ENCODE peak calls at places on chromosomes 12 and 14, in seven cellular contexts. W is H9, T is fibroblast of lung, M is MM.1S, D is PC-3, X is neural progenitor cell, H is HepG2. S is an unnamed sample. For H3K4me1, the result is how much of the 10 kb centered on the place peaks cover.

GRCh38 chr12:95705143-95705542 is 85.4 kb downstream of the NTN4 start:
- DNase-seq in W (no peak), T (no peak), M (no peak), D (no peak), X (no peak), H (no peak), S (no peak)

GRCh38 chr14:67461341-67461985 is 27.1 kb downstream of the TMEM229B start:
- DNase-seq in W (no peak), T (no peak), M (no peak), D (no peak), X (no peak), H (no peak), S (peak)

GRCh38 chr12:22415342-22416309 is 81.1 kb upstream of the ST8SIA1 start:
- DNase-seq in W (no peak), T (no peak), M (no peak), D (peak), X (no peak), H (no peak), S (peak)

GRCh38 chr14:46054526-46054925 is 597.1 kb downstream of the RPL10L start:
- DNase-seq in W (no peak), T (peak), M (no peak), D (peak), X (no peak), H (no peak), S (peak)

GRCh38 chr12:87348071-87348470 is 681.1 kb downstream of the C12orf50 start:
- DNase-seq in W (no peak), T (no peak), M (no peak), D (peak), X (no peak), H (no peak), S (no peak)

GRCh38 chr12:25689996-25690501 is 137.0 kb upstream of the LMNTD1 start:
- DNase-seq in W (no peak), T (no peak), M (no peak), D (no peak), X (no peak), H (no peak), S (peak)

GRCh38 chr14:98189521-98189920 is 1082.5 kb downstream of the BCL11B start:
- DNase-seq in W (no peak), T (no peak), M (no peak), D (no peak), X (no peak), H (no peak), S (no peak)

GRCh38 chr14:81455344-81455743 is 55.2 kb upstream of the STON2 start:
- DNase-seq in W (no peak), T (no peak), M (no peak), D (no peak), X (no peak), H (no peak), S (no peak)

GRCh38 chr14:102362084-102362483 is 606 bp downstream of the CINP start:
- DNase-seq in W (no peak), T (peak), M (no peak), D (peak), X (peak), H (no peak), S (peak)

GRCh38 chr14:68566075-68566474 is 226.8 kb downstream of the ZFP36L1 start:
- DNase-seq in W (no peak), T (no peak), M (no peak), D (peak), X (no peak), H (peak), S (no peak)

GRCh38 chr14:104135904-104136471 is 2.4 kb upstream of the KIF26A start:
- DNase-seq in W (no peak), T (no peak), M (no peak), D (no peak), X (peak), H (no peak), S (no peak)

GRCh38 chr14:68782091-68782981 is 10.5 kb downstream of the ZFP36L1 start:
- DNase-seq in W (no peak), T (no peak), M (no peak), D (no peak), X (no peak), H (no peak), S (no peak)

GRCh38 chr12:20696181-20696580 is 1.0 kb downstream of the SLCO1C1 start:
- DNase-seq in W (peak), T (no peak), M (no peak), D (no peak), X (no peak), H (no peak), S (no peak)

GRCh38 chr12:5222011-5222461 is 178.4 kb downstream of the KCNA5 start:
- DNase-seq in W (peak), T (no peak), M (no peak), D (no peak), X (peak), H (no peak), S (no peak)

GRCh38 chr12:98470469-98471082 is 44.8 kb upstream of the TMPO start:
- DNase-seq in W (no peak), T (no peak), M (no peak), D (peak), X (no peak), H (no peak), S (peak)

DNA sequence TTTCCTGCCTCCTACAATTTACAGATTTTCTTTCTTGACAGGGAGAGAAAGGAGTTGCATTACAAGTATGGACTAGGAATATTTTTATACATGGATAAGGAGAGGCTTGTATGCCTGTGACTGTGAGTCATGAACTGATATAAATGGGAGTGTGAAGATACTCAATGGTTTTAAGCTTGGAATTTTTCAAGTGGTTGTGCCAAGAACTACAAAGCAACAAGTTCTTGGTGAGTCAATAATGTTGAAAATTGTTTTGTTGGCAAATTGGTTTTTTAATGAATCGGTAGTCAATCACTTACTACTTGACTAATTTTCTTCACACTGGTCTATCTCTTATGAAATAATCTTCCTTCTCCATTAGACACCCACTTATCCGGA is 58.9 kb upstream of the HMGA2 start:
- DNase-seq in W (no peak), T (peak), M (no peak), D (peak), X (no peak), H (no peak), S (peak)
- H3K4me2 ChIP-seq in W (no peak), T (no peak), M (no peak), D (peak), X (no peak), H (no peak), S (peak)

GRCh38 chr14:49860988-49861387 is 8.4 kb upstream of the NEMF start:
- DNase-seq in W (no peak), T (no peak), M (no peak), D (no peak), X (no peak), H (no peak), S (no peak)
- H2AFZ ChIP-seq in W (no peak), T (peak), M (peak), D (peak), X (peak), H (peak), S (peak)

GRCh38 chr14:71465316-71465715 is 466.9 kb upstream of the RGS6 start:
- DNase-seq in W (no peak), T (peak), M (no peak), D (no peak), X (no peak), H (no peak), S (no peak)
- H3K4me1 ChIP-seq in W (under half), T (under half), M (under half), D (under half), X (under half), H (under half), S (under half)

GRCh38 chr12:4214912-4215861 is 58.4 kb upstream of the CCND2 start:
- DNase-seq in W (peak), T (no peak), M (peak), D (no peak), X (no peak), H (no peak), S (no peak)
- H3K4me2 ChIP-seq in W (no peak), T (no peak), M (peak), D (no peak), X (no peak), H (no peak), S (peak)

GRCh38 chr12:40711121-40711520 is 18.9 kb downstream of the CNTN1 start:
- DNase-seq in W (no peak), T (no peak), M (no peak), D (no peak), X (no peak), H (no peak), S (no peak)
- H2AFZ ChIP-seq in W (no peak), T (no peak), M (no peak), D (no peak), X (peak), H (no peak), S (no peak)

GRCh38 chr12:23751641-23752040 is 197.8 kb downstream of the SOX5 start:
- DNase-seq in W (no peak), T (no peak), M (no peak), D (no peak), X (no peak), H (no peak), S (no peak)

GRCh38 chr12:23750923-23751322 is 198.5 kb downstream of the SOX5 start:
- DNase-seq in W (no peak), T (peak), M (no peak), D (no peak), X (no peak), H (no peak), S (no peak)

GRCh38 chr12:23752245-23752644 is 197.2 kb downstream of the SOX5 start:
- DNase-seq in W (no peak), T (no peak), M (no peak), D (no peak), X (no peak), H (no peak), S (no peak)

GRCh38 chr12:23756416-23756815 is 193.1 kb downstream of the SOX5 start:
- DNase-seq in W (no peak), T (no peak), M (no peak), D (no peak), X (peak), H (no peak), S (no peak)

GRCh38 chr12:23753627-23754358 is 195.7 kb downstream of the SOX5 start:
- DNase-seq in W (no peak), T (no peak), M (no peak), D (no peak), X (peak), H (no peak), S (no peak)
- H3K4me1 ChIP-seq in W (under half), T (under half), M (under half), D (under half), X (half or more), H (under half), S (under half)

GRCh38 chr14:22588419-22589095 is 467 bp downstream of the DAD1 start:
- DNase-seq in W (no peak), T (no peak), M (no peak), D (no peak), X (no peak), H (no peak), S (no peak)

GRCh38 chr14:22583994-22584393 is 5.0 kb downstream of the DAD1 start:
- DNase-seq in W (no peak), T (no peak), M (no peak), D (no peak), X (no peak), H (no peak), S (no peak)

GRCh38 chr14:22593189-22593588 is 4.2 kb upstream of the DAD1 start:
- DNase-seq in W (no peak), T (no peak), M (no peak), D (no peak), X (no peak), H (no peak), S (no peak)

GRCh38 chr14:22589096-22589839 is at the start of gene DAD1:
- DNase-seq in W (peak), T (peak), M (peak), D (peak), X (peak), H (peak), S (peak)

DNA sequence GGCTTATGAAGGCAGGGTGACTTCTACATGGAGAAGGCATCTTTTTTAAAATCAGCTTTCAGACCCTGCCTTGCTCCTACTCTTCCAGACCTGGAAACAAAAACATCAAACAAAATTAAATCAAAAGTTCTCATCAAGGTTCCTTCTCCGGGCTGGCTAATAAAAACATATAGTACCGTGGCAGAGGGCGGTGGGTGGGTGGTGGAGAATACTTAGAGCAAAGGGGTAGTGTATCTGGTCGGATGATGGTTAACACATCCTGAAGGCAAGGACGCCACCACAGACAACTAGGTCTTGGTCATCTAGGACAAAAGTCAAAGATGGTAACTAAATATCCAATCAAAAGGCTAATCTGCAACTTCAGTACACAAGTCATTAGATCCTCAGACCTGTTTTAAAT is 1.8 kb downstream of the DAD1 start:
- DNase-seq in W (no peak), T (no peak), M (no peak), D (no peak), X (no peak), H (no peak), S (no peak)
- H3K4me2 ChIP-seq in W (no peak), T (peak), M (peak), D (peak), X (peak), H (peak), S (peak)

GRCh38 chr12:56188786-56189335 is 422 bp downstream of the SMARCC2 start:
- DNase-seq in W (peak), T (no peak), M (no peak), D (no peak), X (peak), H (no peak), S (no peak)

GRCh38 chr12:56189918-56190694 is 823 bp upstream of the SMARCC2 start:
- DNase-seq in W (peak), T (peak), M (peak), D (peak), X (peak), H (peak), S (peak)

GRCh38 chr12:56189336-56189917 is at the start of gene SMARCC2:
- DNase-seq in W (peak), T (peak), M (peak), D (peak), X (peak), H (peak), S (peak)

GRCh38 chr12:56186957-56187356 is 2.3 kb downstream of the SMARCC2 start:
- DNase-seq in W (no peak), T (no peak), M (no peak), D (no peak), X (no peak), H (no peak), S (no peak)

DNA sequence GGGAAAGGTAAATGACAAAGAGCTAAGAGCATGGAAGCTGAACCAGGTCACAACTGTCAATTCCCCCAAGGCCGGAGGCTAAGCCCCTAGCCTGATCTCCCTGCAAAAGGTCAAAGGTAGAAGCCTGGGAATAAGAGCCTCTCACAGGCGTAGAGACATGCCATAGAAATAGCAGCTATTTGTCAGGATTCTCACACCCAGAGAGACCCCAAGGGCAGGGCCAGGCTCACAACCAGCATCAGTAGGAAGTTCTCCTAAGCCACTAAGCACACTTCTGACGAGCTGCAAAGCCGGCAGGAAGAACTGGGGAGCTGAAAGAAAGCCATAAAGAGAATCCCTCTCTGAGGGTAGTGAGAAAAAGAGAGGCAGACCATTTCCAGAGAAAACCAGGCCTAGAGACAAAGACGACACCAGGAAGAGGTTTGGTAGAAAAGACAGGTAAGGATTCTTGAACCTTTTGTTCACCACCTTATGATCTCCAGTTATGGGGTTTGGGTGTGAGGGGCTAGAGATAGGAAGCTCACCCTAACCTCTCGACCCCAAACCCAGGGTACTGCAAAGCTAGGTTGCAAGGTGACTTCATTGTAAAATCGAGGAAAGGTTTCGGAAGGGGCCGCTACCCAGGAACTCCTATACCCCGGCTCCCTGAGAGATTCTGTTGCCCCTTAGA is 1.0 kb downstream of the SMARCC2 start:
- DNase-seq in W (no peak), T (no peak), M (no peak), D (no peak), X (peak), H (no peak), S (no peak)
- H2AFZ ChIP-seq in W (no peak), T (no peak), M (no peak), D (peak), X (no peak), H (no peak), S (peak)

GRCh38 chr14:75223664-75224154 is 47.3 kb upstream of the TMED10 start:
- DNase-seq in W (peak), T (no peak), M (peak), D (no peak), X (peak), H (no peak), S (no peak)

GRCh38 chr14:75222208-75222701 is 45.8 kb upstream of the TMED10 start:
- DNase-seq in W (peak), T (peak), M (no peak), D (no peak), X (no peak), H (no peak), S (peak)

GRCh38 chr14:75226755-75227544 is 50.5 kb upstream of the TMED10 start:
- DNase-seq in W (no peak), T (no peak), M (no peak), D (no peak), X (no peak), H (no peak), S (no peak)

GRCh38 chr14:75221797-75222196 is 45.4 kb upstream of the TMED10 start:
- DNase-seq in W (no peak), T (no peak), M (no peak), D (no peak), X (no peak), H (no peak), S (peak)

GRCh38 chr14:75224561-75224960 is 48.1 kb upstream of the TMED10 start:
- DNase-seq in W (no peak), T (peak), M (no peak), D (no peak), X (no peak), H (no peak), S (no peak)
- H3K4me1 ChIP-seq in W (under half), T (under half), M (under half), D (under half), X (under half), H (under half), S (under half)

S was measured in mammary epithelial cell.